ENCODE peak calls at places on chromosomes 16 and 17, in five cellular contexts. One of them, this sample, is unnamed.

GRCh38 chr17:40451420-40451819 is 8.2 kb downstream of the IGFBP4 start:
- DNase-seq in RWPE1: no peak
- DNase-seq in PC-9: no peak
- DNase-seq in substantia nigra: no peak
- DNase-seq in OCI-LY7: no peak
- DNase-seq in this sample: no peak

GRCh38 chr17:45824475-45824874 is 20.2 kb upstream of the SPPL2C start:
- DNase-seq in substantia nigra: no peak
- DNase-seq in PC-9: no peak
- DNase-seq in OCI-LY7: no peak
- DNase-seq in RWPE1: no peak
- DNase-seq in this sample: no peak

GRCh38 chr17:36008998-36009665 is 7.8 kb upstream of the CCL15 start:
- DNase-seq in OCI-LY7: peak
- DNase-seq in RWPE1: no peak
- DNase-seq in PC-9: no peak
- DNase-seq in substantia nigra: no peak
- DNase-seq in this sample: peak

GRCh38 chr16:84725481-84726078 is 25.8 kb downstream of the USP10 start:
- DNase-seq in RWPE1: no peak
- DNase-seq in PC-9: peak
- DNase-seq in substantia nigra: no peak
- DNase-seq in OCI-LY7: no peak
- DNase-seq in this sample: no peak

GRCh38 chr17:45347451-45347850 is 30.6 kb upstream of the MAP3K14 start:
- DNase-seq in OCI-LY7: no peak
- DNase-seq in substantia nigra: no peak
- DNase-seq in PC-9: no peak
- DNase-seq in RWPE1: no peak
- DNase-seq in this sample: no peak

GRCh38 chr17:44788139-44788538 is 29.4 kb downstream of the ADAM11 start:
- DNase-seq in RWPE1: no peak
- DNase-seq in PC-9: no peak
- DNase-seq in substantia nigra: no peak
- DNase-seq in OCI-LY7: no peak
- DNase-seq in this sample: no peak

GRCh38 chr17:16995930-16996329 is 24.0 kb upstream of the TNFRSF13B start:
- DNase-seq in RWPE1: no peak
- DNase-seq in PC-9: no peak
- DNase-seq in OCI-LY7: no peak
- DNase-seq in substantia nigra: no peak
- DNase-seq in this sample: no peak

GRCh38 chr17:39822051-39822450 is 42.1 kb downstream of the IKZF3 start:
- DNase-seq in RWPE1: no peak
- DNase-seq in substantia nigra: no peak
- DNase-seq in PC-9: no peak
- DNase-seq in OCI-LY7: no peak
- DNase-seq in this sample: peak

GRCh38 chr17:40563371-40564052 is 1.8 kb downstream of the CCR7 start:
- DNase-seq in OCI-LY7: no peak
- DNase-seq in PC-9: no peak
- DNase-seq in substantia nigra: no peak
- DNase-seq in RWPE1: no peak
- DNase-seq in this sample: no peak

GRCh38 chr17:1474402-1475189 is 17.9 kb downstream of the MYO1C start:
- DNase-seq in OCI-LY7: peak
- DNase-seq in PC-9: no peak
- DNase-seq in substantia nigra: no peak
- DNase-seq in RWPE1: no peak
- DNase-seq in this sample: no peak

GRCh38 chr17:2195729-2196128 is 107.9 kb downstream of the SMG6 start:
- DNase-seq in substantia nigra: no peak
- DNase-seq in PC-9: peak
- DNase-seq in RWPE1: no peak
- DNase-seq in OCI-LY7: no peak
- DNase-seq in this sample: no peak

GRCh38 chr17:73228748-73229236 is 32.9 kb downstream of the CPSF4L start:
- DNase-seq in OCI-LY7: no peak
- DNase-seq in PC-9: peak
- DNase-seq in RWPE1: peak
- DNase-seq in substantia nigra: no peak
- DNase-seq in this sample: peak

GRCh38 chr17:27536781-27537180 is 80.5 kb downstream of the KSR1 start:
- DNase-seq in RWPE1: no peak
- DNase-seq in PC-9: no peak
- DNase-seq in OCI-LY7: no peak
- DNase-seq in substantia nigra: no peak
- DNase-seq in this sample: no peak

GRCh38 chr17:28612936-28613872 is 781 bp downstream of the RSKR start:
- DNase-seq in OCI-LY7: peak
- DNase-seq in substantia nigra: no peak
- DNase-seq in PC-9: peak
- DNase-seq in RWPE1: no peak
- DNase-seq in this sample: peak

GRCh38 chr17:60415146-60415545 is 7.1 kb upstream of the CHCT1 start:
- DNase-seq in PC-9: no peak
- DNase-seq in RWPE1: no peak
- DNase-seq in substantia nigra: no peak
- DNase-seq in OCI-LY7: no peak
- DNase-seq in this sample: no peak

GRCh38 chr16:66551362-66551761 is 1.0 kb upstream of the CKLF start:
- DNase-seq in RWPE1: no peak
- DNase-seq in OCI-LY7: peak
- DNase-seq in substantia nigra: no peak
- DNase-seq in PC-9: no peak
- DNase-seq in this sample: peak

GRCh38 chr16:54073356-54073755 is 213.2 kb downstream of the IRX3 start:
- DNase-seq in PC-9: no peak
- DNase-seq in OCI-LY7: no peak
- DNase-seq in RWPE1: no peak
- DNase-seq in substantia nigra: no peak
- DNase-seq in this sample: no peak

GRCh38 chr16:57635266-57636097 is 7.1 kb downstream of the ADGRG1 start:
- DNase-seq in substantia nigra: no peak
- DNase-seq in OCI-LY7: no peak
- DNase-seq in RWPE1: no peak
- DNase-seq in PC-9: no peak
- DNase-seq in this sample: no peak

GRCh38 chr17:2703181-2703580 is 8.4 kb downstream of the CLUH start:
- DNase-seq in PC-9: no peak
- DNase-seq in OCI-LY7: no peak
- DNase-seq in RWPE1: no peak
- DNase-seq in substantia nigra: no peak
- DNase-seq in this sample: no peak

GRCh38 chr17:69227536-69227935 is 1.1 kb downstream of the ABCA10 start:
- DNase-seq in substantia nigra: no peak
- DNase-seq in PC-9: no peak
- DNase-seq in OCI-LY7: peak
- DNase-seq in RWPE1: no peak
- DNase-seq in this sample: no peak

GRCh38 chr16:57616241-57616640 is 12.2 kb upstream of the ADGRG1 start:
- DNase-seq in PC-9: no peak
- DNase-seq in RWPE1: no peak
- DNase-seq in OCI-LY7: no peak
- DNase-seq in substantia nigra: no peak
- DNase-seq in this sample: no peak

GRCh38 chr17:40452074-40452787 is 9.0 kb downstream of the IGFBP4 start:
- DNase-seq in RWPE1: no peak
- DNase-seq in substantia nigra: no peak
- DNase-seq in PC-9: no peak
- DNase-seq in OCI-LY7: no peak
- DNase-seq in this sample: no peak

GRCh38 chr16:23509441-23509754 is 896 bp downstream of the GGA2 start:
- DNase-seq in RWPE1: no peak
- DNase-seq in OCI-LY7: peak
- DNase-seq in PC-9: no peak
- DNase-seq in substantia nigra: no peak
- DNase-seq in this sample: no peak

GRCh38 chr17:45146166-45146565 is 2.1 kb upstream of the HEXIM1 start:
- DNase-seq in substantia nigra: no peak
- DNase-seq in RWPE1: no peak
- DNase-seq in OCI-LY7: no peak
- DNase-seq in PC-9: no peak
- DNase-seq in this sample: no peak

GRCh38 chr17:68260051-68260762 is 12.4 kb downstream of the AMZ2 start:
- DNase-seq in OCI-LY7: no peak
- DNase-seq in substantia nigra: no peak
- DNase-seq in PC-9: no peak
- DNase-seq in RWPE1: no peak
- DNase-seq in this sample: no peak

GRCh38 chr17:17710355-17710727 is 29.1 kb downstream of the RAI1 start:
- DNase-seq in PC-9: no peak
- DNase-seq in OCI-LY7: no peak
- DNase-seq in RWPE1: no peak
- DNase-seq in substantia nigra: no peak
- DNase-seq in this sample: no peak

GRCh38 chr17:80152057-80152831 is 5.3 kb upstream of the EIF4A3 start:
- DNase-seq in substantia nigra: no peak
- DNase-seq in RWPE1: no peak
- DNase-seq in OCI-LY7: peak
- DNase-seq in PC-9: no peak
- DNase-seq in this sample: no peak

GRCh38 chr17:50638572-50638850 is 3.8 kb downstream of the ABCC3 start:
- DNase-seq in OCI-LY7: no peak
- DNase-seq in PC-9: no peak
- DNase-seq in substantia nigra: no peak
- DNase-seq in RWPE1: no peak
- DNase-seq in this sample: no peak

GRCh38 chr17:9529033-9529748 is 46.4 kb downstream of the STX8 start:
- DNase-seq in OCI-LY7: peak
- DNase-seq in RWPE1: peak
- DNase-seq in substantia nigra: no peak
- DNase-seq in PC-9: no peak
- DNase-seq in this sample: peak

GRCh38 chr16:52657924-52658323 is 111.0 kb upstream of the TOX3 start:
- DNase-seq in substantia nigra: no peak
- DNase-seq in RWPE1: no peak
- DNase-seq in OCI-LY7: no peak
- DNase-seq in PC-9: no peak
- DNase-seq in this sample: no peak

GRCh38 chr17:77565166-77565565 is 393.3 kb upstream of the TNRC6C start:
- DNase-seq in substantia nigra: no peak
- DNase-seq in OCI-LY7: no peak
- DNase-seq in RWPE1: no peak
- DNase-seq in PC-9: no peak
- DNase-seq in this sample: no peak

GRCh38 chr17:14470417-14470816 is 169.5 kb downstream of the HS3ST3B1 start:
- DNase-seq in RWPE1: no peak
- DNase-seq in OCI-LY7: no peak
- DNase-seq in substantia nigra: no peak
- DNase-seq in PC-9: no peak
- DNase-seq in this sample: no peak

GRCh38 chr16:15897834-15898254 is 9.4 kb upstream of the CEP20 start:
- DNase-seq in PC-9: no peak
- DNase-seq in substantia nigra: no peak
- DNase-seq in RWPE1: no peak
- DNase-seq in OCI-LY7: peak
- DNase-seq in this sample: peak

GRCh38 chr16:87535855-87536794 is 43.3 kb upstream of the ZCCHC14 start:
- DNase-seq in substantia nigra: no peak
- DNase-seq in OCI-LY7: no peak
- DNase-seq in PC-9: no peak
- DNase-seq in RWPE1: no peak
- DNase-seq in this sample: no peak

GRCh38 chr16:55434000-55434399 is 45.0 kb upstream of the MMP2 start:
- DNase-seq in OCI-LY7: no peak
- DNase-seq in substantia nigra: no peak
- DNase-seq in PC-9: no peak
- DNase-seq in RWPE1: no peak
- DNase-seq in this sample: no peak

GRCh38 chr17:65811043-65811442 is 249.6 kb upstream of the AXIN2 start:
- DNase-seq in OCI-LY7: no peak
- DNase-seq in substantia nigra: no peak
- DNase-seq in PC-9: no peak
- DNase-seq in RWPE1: no peak
- DNase-seq in this sample: no peak

GRCh38 chr17:77316191-77316641 is 175.4 kb downstream of the SEC14L1 start:
- DNase-seq in substantia nigra: no peak
- DNase-seq in PC-9: no peak
- DNase-seq in OCI-LY7: no peak
- DNase-seq in RWPE1: no peak
- DNase-seq in this sample: no peak

GRCh38 chr17:76923491-76923890 is 55.3 kb downstream of the MGAT5B start:
- DNase-seq in OCI-LY7: no peak
- DNase-seq in PC-9: no peak
- DNase-seq in substantia nigra: no peak
- DNase-seq in RWPE1: no peak
- DNase-seq in this sample: no peak

GRCh38 chr16:68972720-68973119 is 129.4 kb downstream of the TANGO6 start:
- DNase-seq in RWPE1: no peak
- DNase-seq in PC-9: peak
- DNase-seq in OCI-LY7: no peak
- DNase-seq in substantia nigra: no peak
- DNase-seq in this sample: no peak

GRCh38 chr17:48071654-48072053 is 23.5 kb downstream of the NFE2L1 start:
- DNase-seq in PC-9: no peak
- DNase-seq in substantia nigra: no peak
- DNase-seq in OCI-LY7: no peak
- DNase-seq in RWPE1: no peak
- DNase-seq in this sample: no peak